ENCODE peak calls at places on chromosome 9, in nine cellular contexts. One of them, this sample, is unnamed.

GRCh38 chr9:89359636-89360315 is 41.5 kb downstream of the SECISBP2 start:
- DNase-seq in neural crest cell: no peak
- DNase-seq in SW480: no peak
- DNase-seq in T follicular helper cell: no peak
- DNase-seq in activated T-cell treated with anti-CD3 and anti-CD28 coated beads, Interleukin-2, amount 50 U/mL, for 1 hour: no peak
- DNase-seq in left cardiac atrium: peak
- DNase-seq in renal cortical epithelial cell: no peak
- DNase-seq in IMR-90: peak
- DNase-seq in dorsolateral prefrontal cortex: no peak
- DNase-seq in this sample: no peak

GRCh38 chr9:4553951-4554381 is 63.7 kb downstream of the SLC1A1 start:
- DNase-seq in SW480: no peak
- DNase-seq in T follicular helper cell: no peak
- DNase-seq in renal cortical epithelial cell: peak
- DNase-seq in left cardiac atrium: peak
- DNase-seq in activated T-cell treated with anti-CD3 and anti-CD28 coated beads, Interleukin-2, amount 50 U/mL, for 1 hour: no peak
- DNase-seq in IMR-90: peak
- DNase-seq in dorsolateral prefrontal cortex: no peak
- DNase-seq in neural crest cell: no peak
- DNase-seq in this sample: no peak

GRCh38 chr9:134590240-134591081 is 51.1 kb upstream of the COL5A1 start:
- DNase-seq in renal cortical epithelial cell: no peak
- DNase-seq in activated T-cell treated with anti-CD3 and anti-CD28 coated beads, Interleukin-2, amount 50 U/mL, for 1 hour: no peak
- DNase-seq in T follicular helper cell: no peak
- DNase-seq in left cardiac atrium: no peak
- DNase-seq in neural crest cell: no peak
- DNase-seq in SW480: no peak
- DNase-seq in IMR-90: no peak
- DNase-seq in dorsolateral prefrontal cortex: no peak
- DNase-seq in this sample: no peak

GRCh38 chr9:892123-892522 is 50.6 kb downstream of the DMRT1 start:
- DNase-seq in dorsolateral prefrontal cortex: no peak
- DNase-seq in activated T-cell treated with anti-CD3 and anti-CD28 coated beads, Interleukin-2, amount 50 U/mL, for 1 hour: no peak
- DNase-seq in SW480: no peak
- DNase-seq in renal cortical epithelial cell: no peak
- DNase-seq in IMR-90: no peak
- DNase-seq in neural crest cell: no peak
- DNase-seq in left cardiac atrium: no peak
- DNase-seq in T follicular helper cell: no peak
- DNase-seq in this sample: no peak

GRCh38 chr9:133115604-133116345 is 5.3 kb downstream of the RALGDS start:
- DNase-seq in dorsolateral prefrontal cortex: peak
- DNase-seq in renal cortical epithelial cell: no peak
- DNase-seq in IMR-90: peak
- DNase-seq in activated T-cell treated with anti-CD3 and anti-CD28 coated beads, Interleukin-2, amount 50 U/mL, for 1 hour: no peak
- DNase-seq in left cardiac atrium: peak
- DNase-seq in SW480: no peak
- DNase-seq in neural crest cell: no peak
- DNase-seq in T follicular helper cell: peak
- DNase-seq in this sample: no peak

GRCh38 chr9:136324501-136325300 is 2.6 kb upstream of the GPSM1 start:
- DNase-seq in SW480: no peak
- DNase-seq in dorsolateral prefrontal cortex: no peak
- DNase-seq in neural crest cell: no peak
- DNase-seq in renal cortical epithelial cell: no peak
- DNase-seq in T follicular helper cell: no peak
- DNase-seq in IMR-90: no peak
- DNase-seq in left cardiac atrium: peak
- DNase-seq in activated T-cell treated with anti-CD3 and anti-CD28 coated beads, Interleukin-2, amount 50 U/mL, for 1 hour: no peak
- DNase-seq in this sample: no peak

GRCh38 chr9:132077881-132078280 is 1.8 kb downstream of the MED27 start:
- DNase-seq in neural crest cell: no peak
- DNase-seq in renal cortical epithelial cell: no peak
- DNase-seq in left cardiac atrium: no peak
- DNase-seq in activated T-cell treated with anti-CD3 and anti-CD28 coated beads, Interleukin-2, amount 50 U/mL, for 1 hour: no peak
- DNase-seq in T follicular helper cell: no peak
- DNase-seq in dorsolateral prefrontal cortex: no peak
- DNase-seq in IMR-90: no peak
- DNase-seq in SW480: no peak
- DNase-seq in this sample: no peak

GRCh38 chr9:37036237-37037136 is 2.4 kb upstream of the PAX5 start:
- DNase-seq in dorsolateral prefrontal cortex: no peak
- DNase-seq in left cardiac atrium: peak
- DNase-seq in IMR-90: peak
- DNase-seq in SW480: peak
- DNase-seq in T follicular helper cell: peak
- DNase-seq in neural crest cell: peak
- DNase-seq in renal cortical epithelial cell: no peak
- DNase-seq in activated T-cell treated with anti-CD3 and anti-CD28 coated beads, Interleukin-2, amount 50 U/mL, for 1 hour: peak
- DNase-seq in this sample: no peak

GRCh38 chr9:133762488-133763271 is 24.5 kb upstream of the SARDH start:
- DNase-seq in T follicular helper cell: no peak
- DNase-seq in activated T-cell treated with anti-CD3 and anti-CD28 coated beads, Interleukin-2, amount 50 U/mL, for 1 hour: no peak
- DNase-seq in renal cortical epithelial cell: no peak
- DNase-seq in dorsolateral prefrontal cortex: no peak
- DNase-seq in neural crest cell: no peak
- DNase-seq in IMR-90: no peak
- DNase-seq in SW480: no peak
- DNase-seq in left cardiac atrium: no peak
- DNase-seq in this sample: no peak

GRCh38 chr9:110655723-110656641 is 12.6 kb upstream of the MUSK start:
- DNase-seq in dorsolateral prefrontal cortex: no peak
- DNase-seq in IMR-90: peak
- DNase-seq in T follicular helper cell: no peak
- DNase-seq in activated T-cell treated with anti-CD3 and anti-CD28 coated beads, Interleukin-2, amount 50 U/mL, for 1 hour: no peak
- DNase-seq in neural crest cell: no peak
- DNase-seq in left cardiac atrium: peak
- DNase-seq in SW480: no peak
- DNase-seq in renal cortical epithelial cell: peak
- DNase-seq in this sample: no peak

GRCh38 chr9:71746023-71746752 is 22.1 kb downstream of the CEMIP2 start:
- DNase-seq in SW480: no peak
- DNase-seq in neural crest cell: no peak
- DNase-seq in dorsolateral prefrontal cortex: no peak
- DNase-seq in T follicular helper cell: no peak
- DNase-seq in renal cortical epithelial cell: no peak
- DNase-seq in activated T-cell treated with anti-CD3 and anti-CD28 coated beads, Interleukin-2, amount 50 U/mL, for 1 hour: no peak
- DNase-seq in left cardiac atrium: no peak
- DNase-seq in IMR-90: no peak
- DNase-seq in this sample: no peak

GRCh38 chr9:116218399-116218798 is 64.8 kb downstream of the PAPPA start:
- DNase-seq in renal cortical epithelial cell: no peak
- DNase-seq in SW480: no peak
- DNase-seq in IMR-90: no peak
- DNase-seq in activated T-cell treated with anti-CD3 and anti-CD28 coated beads, Interleukin-2, amount 50 U/mL, for 1 hour: no peak
- DNase-seq in dorsolateral prefrontal cortex: no peak
- DNase-seq in left cardiac atrium: no peak
- DNase-seq in T follicular helper cell: no peak
- DNase-seq in neural crest cell: no peak
- DNase-seq in this sample: no peak

GRCh38 chr9:93084471-93084881 is 11.5 kb upstream of the CARD19 start:
- DNase-seq in renal cortical epithelial cell: no peak
- DNase-seq in dorsolateral prefrontal cortex: no peak
- DNase-seq in left cardiac atrium: no peak
- DNase-seq in neural crest cell: no peak
- DNase-seq in activated T-cell treated with anti-CD3 and anti-CD28 coated beads, Interleukin-2, amount 50 U/mL, for 1 hour: peak
- DNase-seq in T follicular helper cell: no peak
- DNase-seq in IMR-90: no peak
- DNase-seq in SW480: no peak
- DNase-seq in this sample: no peak

GRCh38 chr9:136604823-136605525 is 57.7 kb upstream of the EGFL7 start:
- DNase-seq in SW480: no peak
- DNase-seq in renal cortical epithelial cell: no peak
- DNase-seq in dorsolateral prefrontal cortex: no peak
- DNase-seq in left cardiac atrium: peak
- DNase-seq in T follicular helper cell: no peak
- DNase-seq in activated T-cell treated with anti-CD3 and anti-CD28 coated beads, Interleukin-2, amount 50 U/mL, for 1 hour: no peak
- DNase-seq in neural crest cell: no peak
- DNase-seq in IMR-90: no peak
- DNase-seq in this sample: no peak

GRCh38 chr9:24590432-24590831 is 44.7 kb upstream of the IZUMO3 start:
- DNase-seq in renal cortical epithelial cell: no peak
- DNase-seq in neural crest cell: no peak
- DNase-seq in dorsolateral prefrontal cortex: no peak
- DNase-seq in left cardiac atrium: no peak
- DNase-seq in activated T-cell treated with anti-CD3 and anti-CD28 coated beads, Interleukin-2, amount 50 U/mL, for 1 hour: no peak
- DNase-seq in T follicular helper cell: no peak
- DNase-seq in IMR-90: no peak
- DNase-seq in SW480: no peak
- DNase-seq in this sample: no peak

GRCh38 chr9:96611302-96611701 is 8.3 kb downstream of the CDC14B start:
- DNase-seq in dorsolateral prefrontal cortex: no peak
- DNase-seq in activated T-cell treated with anti-CD3 and anti-CD28 coated beads, Interleukin-2, amount 50 U/mL, for 1 hour: no peak
- DNase-seq in IMR-90: no peak
- DNase-seq in left cardiac atrium: no peak
- DNase-seq in SW480: no peak
- DNase-seq in T follicular helper cell: no peak
- DNase-seq in neural crest cell: no peak
- DNase-seq in renal cortical epithelial cell: no peak
- DNase-seq in this sample: no peak

GRCh38 chr9:84966876-84967830 is 297.6 kb downstream of the NTRK2 start:
- DNase-seq in renal cortical epithelial cell: peak
- DNase-seq in activated T-cell treated with anti-CD3 and anti-CD28 coated beads, Interleukin-2, amount 50 U/mL, for 1 hour: no peak
- DNase-seq in neural crest cell: peak
- DNase-seq in dorsolateral prefrontal cortex: peak
- DNase-seq in SW480: no peak
- DNase-seq in left cardiac atrium: no peak
- DNase-seq in T follicular helper cell: no peak
- DNase-seq in IMR-90: no peak
- DNase-seq in this sample: peak

GRCh38 chr9:121599872-121600585 is 51.4 kb upstream of the DAB2IP start:
- DNase-seq in renal cortical epithelial cell: no peak
- DNase-seq in SW480: no peak
- DNase-seq in activated T-cell treated with anti-CD3 and anti-CD28 coated beads, Interleukin-2, amount 50 U/mL, for 1 hour: no peak
- DNase-seq in neural crest cell: no peak
- DNase-seq in dorsolateral prefrontal cortex: no peak
- DNase-seq in IMR-90: no peak
- DNase-seq in T follicular helper cell: no peak
- DNase-seq in left cardiac atrium: no peak
- DNase-seq in this sample: no peak

GRCh38 chr9:121399883-121400607 is 30.0 kb upstream of the STOM start:
- DNase-seq in T follicular helper cell: no peak
- DNase-seq in SW480: peak
- DNase-seq in IMR-90: peak
- DNase-seq in activated T-cell treated with anti-CD3 and anti-CD28 coated beads, Interleukin-2, amount 50 U/mL, for 1 hour: no peak
- DNase-seq in dorsolateral prefrontal cortex: no peak
- DNase-seq in left cardiac atrium: no peak
- DNase-seq in renal cortical epithelial cell: peak
- DNase-seq in neural crest cell: no peak
- DNase-seq in this sample: no peak

GRCh38 chr9:16726023-16726422 is 144.4 kb downstream of the BNC2 start:
- DNase-seq in SW480: no peak
- DNase-seq in T follicular helper cell: no peak
- DNase-seq in left cardiac atrium: no peak
- DNase-seq in IMR-90: peak
- DNase-seq in activated T-cell treated with anti-CD3 and anti-CD28 coated beads, Interleukin-2, amount 50 U/mL, for 1 hour: no peak
- DNase-seq in neural crest cell: no peak
- DNase-seq in dorsolateral prefrontal cortex: no peak
- DNase-seq in renal cortical epithelial cell: peak
- DNase-seq in this sample: no peak

GRCh38 chr9:96080364-96080763 is 204.9 kb downstream of the ERCC6L2 start:
- DNase-seq in renal cortical epithelial cell: peak
- DNase-seq in SW480: no peak
- DNase-seq in T follicular helper cell: no peak
- DNase-seq in activated T-cell treated with anti-CD3 and anti-CD28 coated beads, Interleukin-2, amount 50 U/mL, for 1 hour: no peak
- DNase-seq in dorsolateral prefrontal cortex: no peak
- DNase-seq in left cardiac atrium: no peak
- DNase-seq in IMR-90: no peak
- DNase-seq in neural crest cell: no peak
- DNase-seq in this sample: no peak

GRCh38 chr9:26243298-26243697 is 565.1 kb upstream of the TUSC1 start:
- DNase-seq in left cardiac atrium: no peak
- DNase-seq in activated T-cell treated with anti-CD3 and anti-CD28 coated beads, Interleukin-2, amount 50 U/mL, for 1 hour: no peak
- DNase-seq in IMR-90: no peak
- DNase-seq in renal cortical epithelial cell: no peak
- DNase-seq in T follicular helper cell: no peak
- DNase-seq in dorsolateral prefrontal cortex: no peak
- DNase-seq in neural crest cell: no peak
- DNase-seq in SW480: no peak
- DNase-seq in this sample: no peak

GRCh38 chr9:27473135-27473534 is 51.0 kb upstream of the IFNK start:
- DNase-seq in left cardiac atrium: peak
- DNase-seq in IMR-90: no peak
- DNase-seq in dorsolateral prefrontal cortex: peak
- DNase-seq in T follicular helper cell: no peak
- DNase-seq in activated T-cell treated with anti-CD3 and anti-CD28 coated beads, Interleukin-2, amount 50 U/mL, for 1 hour: no peak
- DNase-seq in neural crest cell: no peak
- DNase-seq in SW480: no peak
- DNase-seq in renal cortical epithelial cell: peak
- DNase-seq in this sample: peak

GRCh38 chr9:93301911-93302525 is 118.1 kb downstream of the WNK2 start:
- DNase-seq in IMR-90: no peak
- DNase-seq in SW480: no peak
- DNase-seq in neural crest cell: no peak
- DNase-seq in T follicular helper cell: no peak
- DNase-seq in dorsolateral prefrontal cortex: peak
- DNase-seq in activated T-cell treated with anti-CD3 and anti-CD28 coated beads, Interleukin-2, amount 50 U/mL, for 1 hour: no peak
- DNase-seq in left cardiac atrium: no peak
- DNase-seq in renal cortical epithelial cell: no peak
- DNase-seq in this sample: no peak

GRCh38 chr9:82376677-82377232 is 388.2 kb downstream of the SPATA31D1 start:
- DNase-seq in dorsolateral prefrontal cortex: no peak
- DNase-seq in left cardiac atrium: no peak
- DNase-seq in activated T-cell treated with anti-CD3 and anti-CD28 coated beads, Interleukin-2, amount 50 U/mL, for 1 hour: no peak
- DNase-seq in IMR-90: no peak
- DNase-seq in neural crest cell: no peak
- DNase-seq in T follicular helper cell: no peak
- DNase-seq in SW480: no peak
- DNase-seq in renal cortical epithelial cell: no peak
- DNase-seq in this sample: no peak

GRCh38 chr9:93126825-93127368 is 7.2 kb downstream of the NINJ1 start:
- DNase-seq in left cardiac atrium: peak
- DNase-seq in activated T-cell treated with anti-CD3 and anti-CD28 coated beads, Interleukin-2, amount 50 U/mL, for 1 hour: peak
- DNase-seq in T follicular helper cell: no peak
- DNase-seq in neural crest cell: no peak
- DNase-seq in renal cortical epithelial cell: peak
- DNase-seq in dorsolateral prefrontal cortex: no peak
- DNase-seq in IMR-90: no peak
- DNase-seq in SW480: no peak
- DNase-seq in this sample: no peak

GRCh38 chr9:134377976-134378375 is 51.7 kb downstream of the RXRA start:
- DNase-seq in T follicular helper cell: no peak
- DNase-seq in dorsolateral prefrontal cortex: no peak
- DNase-seq in activated T-cell treated with anti-CD3 and anti-CD28 coated beads, Interleukin-2, amount 50 U/mL, for 1 hour: no peak
- DNase-seq in renal cortical epithelial cell: peak
- DNase-seq in left cardiac atrium: peak
- DNase-seq in IMR-90: no peak
- DNase-seq in neural crest cell: no peak
- DNase-seq in SW480: peak
- DNase-seq in this sample: peak

GRCh38 chr9:69645488-69645887 is 26.7 kb downstream of the APBA1 start:
- DNase-seq in left cardiac atrium: no peak
- DNase-seq in IMR-90: no peak
- DNase-seq in SW480: no peak
- DNase-seq in neural crest cell: no peak
- DNase-seq in dorsolateral prefrontal cortex: peak
- DNase-seq in activated T-cell treated with anti-CD3 and anti-CD28 coated beads, Interleukin-2, amount 50 U/mL, for 1 hour: no peak
- DNase-seq in T follicular helper cell: no peak
- DNase-seq in renal cortical epithelial cell: no peak
- DNase-seq in this sample: peak

GRCh38 chr9:129884220-129885017 is 49.2 kb downstream of the USP20 start:
- DNase-seq in IMR-90: peak
- DNase-seq in neural crest cell: peak
- DNase-seq in T follicular helper cell: peak
- DNase-seq in activated T-cell treated with anti-CD3 and anti-CD28 coated beads, Interleukin-2, amount 50 U/mL, for 1 hour: peak
- DNase-seq in renal cortical epithelial cell: peak
- DNase-seq in left cardiac atrium: peak
- DNase-seq in dorsolateral prefrontal cortex: peak
- DNase-seq in SW480: peak
- DNase-seq in this sample: peak

GRCh38 chr9:134604834-134605233 is 36.8 kb upstream of the COL5A1 start:
- DNase-seq in left cardiac atrium: peak
- DNase-seq in neural crest cell: no peak
- DNase-seq in IMR-90: no peak
- DNase-seq in dorsolateral prefrontal cortex: no peak
- DNase-seq in renal cortical epithelial cell: no peak
- DNase-seq in SW480: no peak
- DNase-seq in T follicular helper cell: no peak
- DNase-seq in activated T-cell treated with anti-CD3 and anti-CD28 coated beads, Interleukin-2, amount 50 U/mL, for 1 hour: no peak
- DNase-seq in this sample: no peak

GRCh38 chr9:82354260-82354659 is 365.7 kb downstream of the SPATA31D1 start:
- DNase-seq in neural crest cell: no peak
- DNase-seq in left cardiac atrium: no peak
- DNase-seq in IMR-90: peak
- DNase-seq in activated T-cell treated with anti-CD3 and anti-CD28 coated beads, Interleukin-2, amount 50 U/mL, for 1 hour: no peak
- DNase-seq in renal cortical epithelial cell: peak
- DNase-seq in SW480: no peak
- DNase-seq in dorsolateral prefrontal cortex: no peak
- DNase-seq in T follicular helper cell: no peak
- DNase-seq in this sample: no peak

This sample was measured in hippocampal formation.